ENCODE peak calls at places on chromosome 13, in nine cellular contexts. R, F, Q, Y, K, I, S, T and D are unnamed samples. For H3K4me1 and H3K9me3, the result is how much of the 10 kb centered on the place peaks cover.

GRCh38 chr13:79779061-79779460 is 298.1 kb downstream of the NDFIP2 start:
- DNase-seq in R (no peak), F (no peak), Q (no peak), Y (no peak), K (no peak), I (no peak), S (no peak), T (no peak), D (no peak)

GRCh38 chr13:29832899-29833298 is 17.5 kb downstream of the UBL3 start:
- DNase-seq in R (no peak), F (no peak), Q (no peak), Y (no peak), K (no peak), I (no peak), S (no peak), T (no peak), D (no peak)

GRCh38 chr13:106095406-106095805 is 440.1 kb downstream of the EFNB2 start:
- DNase-seq in R (no peak), F (no peak), Q (no peak), Y (no peak), K (no peak), I (no peak), S (no peak), T (no peak), D (no peak)

GRCh38 chr13:36981156-36981743 is 17.9 kb downstream of the ALG5 start:
- DNase-seq in R (peak), F (no peak), Q (no peak), Y (no peak), K (no peak), I (no peak), S (no peak), T (no peak), D (no peak)

GRCh38 chr13:92175330-92175729 is 776.9 kb downstream of the GPC5 start:
- DNase-seq in R (peak), F (no peak), Q (no peak), Y (no peak), K (no peak), I (no peak), S (no peak), T (no peak), D (peak)

GRCh38 chr13:33319859-33320258 is 34.3 kb upstream of the STARD13 start:
- DNase-seq in R (no peak), F (no peak), Q (no peak), Y (no peak), K (no peak), I (no peak), S (no peak), T (no peak), D (no peak)

GRCh38 chr13:72125561-72125960 is 258.6 kb upstream of the DACH1 start:
- DNase-seq in R (no peak), F (no peak), Q (no peak), Y (no peak), K (no peak), I (no peak), S (no peak), T (no peak), D (no peak)

GRCh38 chr13:42762251-42762650 is 19.1 kb upstream of the FAM216B start:
- DNase-seq in R (peak), F (no peak), Q (no peak), Y (no peak), K (no peak), I (no peak), S (no peak), T (no peak), D (no peak)

GRCh38 chr13:24267283-24267682 is 42.1 kb upstream of the C1QTNF9 start:
- DNase-seq in R (no peak), F (no peak), Q (peak), Y (no peak), K (no peak), I (no peak), S (no peak), T (no peak), D (no peak)

GRCh38 chr13:48559638-48560320 is 26.9 kb upstream of the RCBTB2 start:
- DNase-seq in R (peak), F (no peak), Q (no peak), Y (no peak), K (no peak), I (no peak), S (no peak), T (no peak), D (no peak)

GRCh38 chr13:105611424-105611823 is 924.0 kb downstream of the EFNB2 start:
- DNase-seq in R (peak), F (no peak), Q (no peak), Y (no peak), K (no peak), I (no peak), S (no peak), T (no peak), D (no peak)

GRCh38 chr13:43787998-43788397 is 1.2 kb upstream of the ENOX1 start:
- DNase-seq in R (peak), F (no peak), Q (no peak), Y (no peak), K (peak), I (no peak), S (no peak), T (no peak), D (peak)

GRCh38 chr13:39040206-39040605 is 1.9 kb downstream of the NHLRC3 start:
- DNase-seq in R (no peak), F (no peak), Q (no peak), Y (no peak), K (no peak), I (no peak), S (no peak), T (no peak), D (no peak)

GRCh38 chr13:94249512-94249911 is 230.0 kb downstream of the DCT start:
- DNase-seq in R (peak), F (no peak), Q (no peak), Y (no peak), K (peak), I (no peak), S (no peak), T (no peak), D (peak)

GRCh38 chr13:84867246-84867645 is 932.0 kb downstream of the SLITRK6 start:
- DNase-seq in R (no peak), F (no peak), Q (no peak), Y (no peak), K (no peak), I (no peak), S (no peak), T (no peak), D (no peak)

GRCh38 chr13:98856983-98857382 is 104.5 kb upstream of the SLC15A1 start:
- DNase-seq in R (no peak), F (peak), Q (no peak), Y (no peak), K (no peak), I (no peak), S (no peak), T (no peak), D (no peak)

DNA sequence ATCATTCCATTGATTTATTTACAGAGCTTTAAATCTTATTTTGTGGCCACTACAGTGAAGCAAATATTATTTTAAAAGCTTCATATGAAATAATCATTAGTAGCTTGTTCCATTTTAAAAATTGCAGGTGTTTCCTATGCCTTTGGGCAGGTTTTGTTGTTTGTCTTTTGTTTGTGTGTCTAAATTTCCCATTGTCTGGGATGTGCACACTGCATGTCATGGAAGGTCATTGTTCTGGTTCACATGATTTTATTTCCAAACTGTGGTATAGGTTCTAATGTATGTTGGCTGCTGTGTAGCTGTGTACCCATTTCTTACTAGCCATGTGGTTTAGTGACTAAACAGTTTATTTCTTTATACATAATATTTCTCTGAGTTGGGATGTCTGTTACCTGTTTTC is 65.6 kb downstream of the COL4A2 start:
- DNase-seq in R (no peak), F (no peak), Q (no peak), Y (no peak), K (no peak), I (no peak), S (no peak), T (no peak), D (no peak)
- H3K4me1 ChIP-seq in R (under half), F (half or more), Q (under half), Y (under half), K (under half), I (under half), S (under half), T (under half), D (under half)

DNA sequence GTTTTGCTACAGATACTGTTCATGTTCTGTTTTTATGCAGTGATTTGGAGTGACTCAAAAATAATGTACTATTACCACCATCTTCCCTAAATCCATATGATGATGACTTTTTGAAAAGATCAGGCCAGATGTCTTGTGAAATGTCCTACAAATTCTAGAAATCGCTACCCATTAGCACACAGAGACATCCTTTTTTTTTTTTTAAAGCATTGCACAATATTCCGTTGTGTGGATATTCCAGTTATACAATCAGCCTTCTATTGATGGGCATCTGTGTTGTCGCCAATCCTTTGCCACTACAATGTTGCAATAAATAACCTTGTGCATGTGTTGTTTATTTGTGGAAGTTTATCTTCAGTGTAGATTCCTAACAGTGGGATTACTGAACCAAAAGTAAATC is 24.5 kb downstream of the ZDHHC20 start:
- DNase-seq in R (no peak), F (no peak), Q (no peak), Y (no peak), K (no peak), I (no peak), S (no peak), T (no peak), D (no peak)
- H3K9me3 ChIP-seq in R (under half), F (under half), Q (under half), Y (under half), K (under half), I (under half), S (under half), T (under half), D (under half)

DNA sequence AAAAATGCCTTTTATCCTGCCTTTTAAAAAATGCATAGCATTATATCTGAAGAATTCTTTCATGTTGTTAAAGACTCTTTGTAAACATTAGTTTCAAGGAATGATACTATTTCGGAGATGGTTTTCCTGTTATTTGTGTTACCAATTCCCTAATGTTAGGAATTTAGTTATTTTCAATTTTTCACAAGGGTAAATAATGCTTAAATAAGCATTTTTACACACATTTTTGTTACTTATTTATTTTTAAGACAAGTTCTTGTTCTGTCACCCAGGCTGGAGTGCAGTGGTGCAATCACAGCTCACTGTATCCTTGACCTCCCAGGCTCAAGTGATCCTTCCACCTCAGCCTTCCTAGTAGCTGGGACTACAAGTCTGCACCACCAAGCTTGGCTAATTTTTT is 49.0 kb downstream of the RGCC start:
- DNase-seq in R (no peak), F (no peak), Q (no peak), Y (no peak), K (no peak), I (no peak), S (no peak), T (no peak), D (no peak)
- H3K4me1 ChIP-seq in R (under half), F (under half), Q (under half), Y (under half), K (under half), I (under half), S (under half), T (under half), D (under half)

GRCh38 chr13:18954254-18954653 is 227.4 kb downstream of the TUBA3C start:
- DNase-seq in R (no peak), F (no peak), Q (no peak), Y (peak), K (no peak), I (no peak), S (no peak), T (no peak), D (no peak)

GRCh38 chr13:18951412-18951811 is 230.2 kb downstream of the TUBA3C start:
- DNase-seq in R (no peak), F (no peak), Q (no peak), Y (peak), K (no peak), I (no peak), S (no peak), T (no peak), D (no peak)

GRCh38 chr13:18953139-18953930 is 228.3 kb downstream of the TUBA3C start:
- DNase-seq in R (no peak), F (no peak), Q (no peak), Y (peak), K (no peak), I (no peak), S (no peak), T (no peak), D (no peak)

GRCh38 chr13:18949970-18950369 is 231.7 kb downstream of the TUBA3C start:
- DNase-seq in R (no peak), F (no peak), Q (no peak), Y (no peak), K (no peak), I (no peak), S (no peak), T (no peak), D (no peak)

DNA sequence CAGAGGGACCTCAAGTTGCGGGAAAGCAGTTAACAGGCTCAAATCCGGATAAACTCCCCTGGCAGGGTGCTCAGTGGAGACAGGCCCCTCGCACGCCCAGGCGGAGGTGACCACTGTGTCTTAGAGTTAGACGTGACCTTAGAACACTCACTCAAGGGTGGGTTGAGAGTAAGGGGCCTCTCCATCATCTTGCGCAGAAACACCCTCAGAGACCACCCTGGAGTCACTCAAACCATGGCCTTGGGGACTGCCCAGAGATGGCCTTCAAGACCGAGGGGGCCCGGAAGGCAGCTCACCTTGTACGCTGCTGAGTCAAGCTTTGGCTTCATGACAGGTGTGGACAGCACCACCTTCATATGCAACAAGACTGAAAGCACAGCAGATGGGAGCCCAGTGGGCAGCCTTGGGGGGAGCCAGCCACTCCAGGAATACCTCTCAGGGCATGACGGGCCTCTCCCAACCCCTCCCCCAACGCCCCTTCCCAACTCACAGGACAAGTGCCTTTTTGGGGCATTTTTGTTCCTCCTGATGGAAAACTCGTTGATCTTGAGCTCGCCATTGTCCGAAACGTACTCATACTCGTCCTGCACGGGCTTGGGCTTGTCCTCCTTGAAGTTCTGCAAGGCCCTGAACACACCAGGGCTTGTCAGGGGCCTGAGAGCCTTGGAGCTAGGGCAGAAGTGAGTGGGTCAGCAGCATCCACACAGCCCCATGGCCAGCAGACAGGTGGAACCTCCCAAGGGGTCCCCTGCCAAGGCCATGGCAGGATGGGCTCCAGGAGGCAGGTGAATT is 229.2 kb downstream of the TUBA3C start:
- DNase-seq in R (no peak), F (no peak), Q (no peak), Y (no peak), K (no peak), I (no peak), S (no peak), T (no peak), D (no peak)
- H3K9me3 ChIP-seq in R (under half), F (under half), Q (under half), Y (under half), K (under half), I (under half), S (under half), T (under half), D (under half)

GRCh38 chr13:40550130-40550529 is 116.3 kb downstream of the FOXO1 start:
- DNase-seq in R (no peak), F (no peak), Q (no peak), Y (no peak), K (peak), I (no peak), S (no peak), T (no peak), D (no peak)

GRCh38 chr13:40552895-40553294 is 113.5 kb downstream of the FOXO1 start:
- DNase-seq in R (no peak), F (no peak), Q (no peak), Y (no peak), K (no peak), I (no peak), S (no peak), T (no peak), D (no peak)

GRCh38 chr13:40549500-40550094 is 116.8 kb downstream of the FOXO1 start:
- DNase-seq in R (no peak), F (no peak), Q (no peak), Y (no peak), K (no peak), I (no peak), S (no peak), T (no peak), D (no peak)

GRCh38 chr13:40546047-40546446 is 120.4 kb downstream of the FOXO1 start:
- DNase-seq in R (no peak), F (no peak), Q (no peak), Y (no peak), K (no peak), I (no peak), S (no peak), T (no peak), D (no peak)

GRCh38 chr13:40547545-40548322 is 118.7 kb downstream of the FOXO1 start:
- DNase-seq in R (no peak), F (no peak), Q (no peak), Y (no peak), K (no peak), I (no peak), S (no peak), T (no peak), D (peak)
- H3K4me1 ChIP-seq in R (under half), F (under half), Q (under half), Y (under half), K (under half), I (under half), S (under half), T (under half), D (under half)

DNA sequence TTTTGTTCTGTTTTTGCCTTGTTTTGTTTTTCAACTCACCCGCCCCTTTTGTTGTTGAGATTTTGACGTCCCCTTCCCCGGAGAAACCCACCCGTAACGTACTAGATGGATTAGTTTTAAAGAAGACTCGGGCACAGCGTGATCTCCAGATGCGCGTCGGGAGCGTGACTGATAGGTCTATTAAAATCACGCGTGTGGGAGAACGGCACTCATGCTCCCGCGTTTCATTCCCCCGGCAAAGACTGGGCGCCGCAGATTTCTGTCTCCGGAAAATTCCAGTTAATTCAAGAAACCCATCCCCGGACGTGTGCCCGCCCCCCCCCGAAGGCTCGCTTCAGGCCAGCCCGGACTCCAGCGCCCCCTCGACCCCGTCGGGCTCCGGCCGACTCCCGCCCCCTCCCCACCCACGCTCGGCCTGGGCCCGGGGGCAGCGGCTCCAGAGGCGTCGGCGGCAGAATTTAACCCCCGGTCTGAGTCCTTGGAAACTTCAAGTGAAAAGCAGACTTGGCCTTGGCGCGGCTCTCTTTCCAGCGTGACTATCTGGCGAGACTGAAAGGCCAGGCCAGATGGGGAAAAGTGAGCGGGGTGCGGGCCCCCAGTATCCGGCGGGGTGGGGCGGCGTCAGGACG is 5.1 kb downstream of the SOX1 start:
- DNase-seq in R (no peak), F (no peak), Q (no peak), Y (no peak), K (no peak), I (no peak), S (no peak), T (no peak), D (no peak)
- H3K9me3 ChIP-seq in R (under half), F (under half), Q (under half), Y (under half), K (under half), I (under half), S (under half), T (under half), D (under half)

GRCh38 chr13:112709825-112710783 is 20.3 kb downstream of the ATP11A start:
- DNase-seq in R (peak), F (peak), Q (no peak), Y (no peak), K (no peak), I (no peak), S (no peak), T (no peak), D (no peak)
- H3K4me1 ChIP-seq in R (under half), F (under half), Q (under half), Y (under half), K (under half), I (under half), S (under half), T (under half), D (under half)